ENCODE peak calls at places on chromosomes 5 and 9, in six cellular contexts. D is skeletal muscle cell, U is uterus, Q is fibroblast of mammary gland, N is PC-9, O is GM23248. X is an unnamed sample.

GRCh38 chr9:5838884-5839571 is 6.1 kb upstream of the ERMP1 start:
- DNase-seq in D (no peak), U (no peak), Q (peak; percentile 58), N (peak; percentile 93), O (peak; percentile 79), X (peak; percentile 37)

GRCh38 chr9:28234133-28234898 is 661.0 kb upstream of the C9orf72 start:
- DNase-seq in D (no peak), U (no peak), Q (peak; percentile 7), N (no peak), O (no peak), X (no peak)

GRCh38 chr5:112921031-112921832 is 795 bp downstream of the REEP5 start:
- DNase-seq in D (no peak), U (peak; percentile 57), Q (peak; percentile 70), N (peak; percentile 68), O (peak; percentile 85), X (peak; percentile 68)

GRCh38 chr5:60822285-60822556 is 21.8 kb downstream of the ELOVL7 start:
- DNase-seq in D (no peak), U (no peak), Q (no peak), N (no peak), O (no peak), X (no peak)

GRCh38 chr5:582936-583635 is 29.1 kb upstream of the CEP72 start:
- DNase-seq in D (no peak), U (no peak), Q (no peak), N (no peak), O (no peak), X (no peak)

GRCh38 chr5:94945656-94946055 is 327.2 kb downstream of the SLF1 start:
- DNase-seq in D (no peak), U (no peak), Q (no peak), N (no peak), O (no peak), X (no peak)

GRCh38 chr9:78167356-78167755 is 68.5 kb upstream of the CEP78 start:
- DNase-seq in D (no peak), U (no peak), Q (no peak), N (peak; percentile 81), O (no peak), X (no peak)

GRCh38 chr9:128203024-128203841 is at the start of gene DNM1:
- DNase-seq in D (no peak), U (no peak), Q (peak; percentile 40), N (no peak), O (peak; percentile 86), X (peak; percentile 63)

GRCh38 chr5:176639981-176640380 is 7.3 kb upstream of the TSPAN17 start:
- DNase-seq in D (no peak), U (no peak), Q (peak; percentile 15), N (no peak), O (peak; percentile 66), X (peak; percentile 24)

GRCh38 chr9:128188209-128188608 is 3.2 kb downstream of the CIZ1 start:
- DNase-seq in D (no peak), U (no peak), Q (no peak), N (no peak), O (no peak), X (no peak)

GRCh38 chr5:1338518-1339070 is 6.3 kb downstream of the CLPTM1L start:
- DNase-seq in D (no peak), U (no peak), Q (no peak), N (no peak), O (no peak), X (no peak)

GRCh38 chr9:129141066-129142041 is 30.1 kb downstream of the PTPA start:
- DNase-seq in D (peak; percentile 82), U (peak; percentile 84), Q (peak; percentile 96), N (no peak), O (peak; percentile 96), X (peak; percentile 97)

GRCh38 chr5:172005708-172006377 is 595 bp downstream of the FBXW11 start:
- DNase-seq in D (no peak), U (peak; percentile 49), Q (no peak), N (no peak), O (peak; percentile 63), X (peak; percentile 20)

GRCh38 chr9:137607141-137607857 is 1.8 kb downstream of the ARRDC1 start:
- DNase-seq in D (no peak), U (no peak), Q (no peak), N (peak; percentile 48), O (peak; percentile 73), X (peak; percentile 31)

GRCh38 chr5:180138214-180138975 is 66.8 kb upstream of the RNF130 start:
- DNase-seq in D (no peak), U (no peak), Q (no peak), N (no peak), O (no peak), X (no peak)

GRCh38 chr5:126449751-126450271 is 26.6 kb downstream of the GRAMD2B start:
- DNase-seq in D (no peak), U (peak; percentile 46), Q (peak; percentile 79), N (no peak), O (peak; percentile 88), X (peak; percentile 52)

GRCh38 chr5:145243016-145243415 is 592.1 kb downstream of the PRELID2 start:
- DNase-seq in D (no peak), U (no peak), Q (no peak), N (no peak), O (no peak), X (no peak)

GRCh38 chr5:174362514-174362913 is 317.0 kb downstream of the NSG2 start:
- DNase-seq in D (no peak), U (no peak), Q (no peak), N (no peak), O (no peak), X (no peak)

GRCh38 chr5:57887851-57888621 is 405.4 kb upstream of the ACTBL2 start:
- DNase-seq in D (peak; percentile 26), U (peak; percentile 20), Q (peak; percentile 54), N (peak; percentile 64), O (peak; percentile 71), X (peak; percentile 73)

GRCh38 chr9:89435315-89435823 is 62.5 kb downstream of the SEMA4D start:
- DNase-seq in D (no peak), U (no peak), Q (no peak), N (peak; percentile 81), O (no peak), X (no peak)

GRCh38 chr5:80780024-80780423 is 125.2 kb upstream of the DHFR start:
- DNase-seq in D (no peak), U (no peak), Q (no peak), N (no peak), O (no peak), X (no peak)

GRCh38 chr9:127139775-127140174 is 17.3 kb upstream of the ANGPTL2 start:
- DNase-seq in D (no peak), U (peak; percentile 10), Q (no peak), N (no peak), O (no peak), X (no peak)

GRCh38 chr9:127833555-127833954 is 20.9 kb downstream of the ENG start:
- DNase-seq in D (no peak), U (no peak), Q (peak; percentile 60), N (no peak), O (peak; percentile 91), X (peak; percentile 62)

GRCh38 chr9:26667882-26668281 is 224.7 kb downstream of the CAAP1 start:
- DNase-seq in D (no peak), U (no peak), Q (no peak), N (no peak), O (no peak), X (no peak)

GRCh38 chr5:150848271-150848670 is 1.9 kb downstream of the IRGM start:
- DNase-seq in D (no peak), U (no peak), Q (peak; percentile 38), N (no peak), O (peak; percentile 34), X (no peak)

GRCh38 chr9:129140397-129141065 is 29.3 kb downstream of the PTPA start:
- DNase-seq in D (no peak), U (peak; percentile 58), Q (peak; percentile 58), N (peak; percentile 44), O (peak; percentile 78), X (no peak)

GRCh38 chr5:68086857-68087256 is 128.7 kb upstream of the PIK3R1 start:
- DNase-seq in D (peak; percentile 74), U (peak; percentile 38), Q (peak; percentile 92), N (no peak), O (peak; percentile 94), X (peak; percentile 90)

GRCh38 chr5:172870261-172870806 is 36.3 kb downstream of the ERGIC1 start:
- DNase-seq in D (peak; percentile 91), U (peak; percentile 81), Q (peak; percentile 99), N (peak; percentile 75), O (peak; percentile 98), X (peak; percentile 99)

GRCh38 chr5:1172670-1173404 is 28.6 kb upstream of the SLC6A19 start:
- DNase-seq in D (no peak), U (no peak), Q (no peak), N (no peak), O (peak; percentile 17), X (no peak)

GRCh38 chr9:87796232-87796631 is 70.3 kb downstream of the CTSL start:
- DNase-seq in D (no peak), U (no peak), Q (no peak), N (peak; percentile 75), O (no peak), X (no peak)

GRCh38 chr5:14400085-14400484 is 181.5 kb upstream of the OTULINL start:
- DNase-seq in D (peak; percentile 73), U (no peak), Q (peak; percentile 94), N (no peak), O (peak; percentile 83), X (peak; percentile 56)

GRCh38 chr5:114957384-114957783 is 212.3 kb downstream of the TRIM36 start:
- DNase-seq in D (no peak), U (no peak), Q (no peak), N (no peak), O (peak; percentile 3), X (no peak)

GRCh38 chr9:89483592-89484474 is 14.1 kb downstream of the SEMA4D start:
- DNase-seq in D (no peak), U (no peak), Q (no peak), N (no peak), O (no peak), X (no peak)

DNA sequence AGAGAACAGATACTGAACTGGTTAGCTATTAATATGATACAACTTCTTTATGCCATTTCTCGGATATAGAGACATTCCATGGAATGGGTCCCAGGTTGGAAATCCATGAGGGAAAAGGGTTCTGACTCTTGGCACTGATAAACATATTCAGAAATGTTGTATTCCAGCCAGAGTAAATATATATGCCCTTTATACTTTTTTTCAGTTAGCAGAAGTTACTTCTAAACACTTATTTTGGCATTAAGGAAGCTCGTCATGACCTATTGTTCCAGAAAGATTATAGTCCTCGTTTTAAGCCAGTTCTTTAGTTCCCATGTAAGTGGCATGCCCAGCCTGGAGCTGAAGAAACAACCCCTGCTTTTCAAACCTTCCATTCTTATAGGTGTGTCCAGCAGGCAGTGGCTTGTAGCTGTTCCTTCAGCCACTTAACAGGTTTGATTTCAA is 181.6 kb downstream of the CD180 start:
- DNase-seq in D (no peak), U (no peak), Q (peak; percentile 40), N (peak; percentile 36), O (no peak), X (peak; percentile 50)
- H3K4me3 ChIP-seq in D (peak overlapping the region; percentile 5), U (peak overlapping the region; percentile 7), Q (peak overlapping the region; percentile 36), N (peak overlapping the region; percentile 54), O (peak overlapping the region; percentile 53), X (peak overlapping the region; percentile 32)

GRCh38 chr5:157598350-157598936 is 22.9 kb upstream of the ADAM19 start:
- DNase-seq in D (no peak), U (no peak), Q (no peak), N (no peak), O (no peak), X (no peak)
- H3K4me3 ChIP-seq in D (no peak overlapping the region), U (no peak overlapping the region), Q (no peak overlapping the region), N (no peak overlapping the region), O (no peak overlapping the region), X (no peak overlapping the region)

GRCh38 chr5:159638954-159639559 is 277.2 kb upstream of the ADRA1B start:
- DNase-seq in D (peak; percentile 11), U (no peak), Q (no peak), N (no peak), O (peak; percentile 17), X (peak; percentile 67)
- H3K4me3 ChIP-seq in D (no peak overlapping the region), U (no peak overlapping the region), Q (no peak overlapping the region), N (no peak overlapping the region), O (no peak overlapping the region), X (no peak overlapping the region)

GRCh38 chr5:169636477-169637084 is 494 bp upstream of the DOCK2 start:
- DNase-seq in D (no peak), U (no peak), Q (no peak), N (no peak), O (no peak), X (no peak)
- H3K4me3 ChIP-seq in D (no peak overlapping the region), U (no peak overlapping the region), Q (peak overlapping the region; percentile 34), N (no peak overlapping the region), O (peak overlapping the region; percentile 64), X (peak overlapping the region; percentile 43)

X was measured in cardiac fibroblast.